ENCODE peak calls at places on chromosomes 12 and 14, in seven cellular contexts. V is IMR-90, Z is trophoblast cell, J is mesendoderm, I is H9, C is H1, T is mesenchymal stem cell. N is an unnamed sample. For H3K27me3, the result is how much of the 10 kb centered on the place peaks cover.

GRCh38 chr14:71711619-71712018 is 220.6 kb upstream of the RGS6 start:
- DNase-seq in V (peak), Z (no peak), J (no peak), I (no peak), C (no peak), T (no peak), N (peak)

GRCh38 chr12:48991247-48992050 is 7.7 kb downstream of the DDN start:
- DNase-seq in V (no peak), Z (no peak), J (no peak), I (no peak), C (no peak), T (peak), N (no peak)

GRCh38 chr12:131112016-131112415 is 158.3 kb downstream of the ADGRD1 start:
- DNase-seq in V (no peak), Z (no peak), J (no peak), I (no peak), C (no peak), T (peak), N (no peak)

GRCh38 chr14:30621954-30622830 is at the start of gene SCFD1:
- DNase-seq in V (peak), Z (peak), J (peak), I (peak), C (peak), T (peak), N (peak)

GRCh38 chr12:124898200-124898950 is 16.1 kb downstream of the UBC start:
- DNase-seq in V (no peak), Z (peak), J (peak), I (peak), C (peak), T (peak), N (no peak)

GRCh38 chr14:70330596-70330995 is 28.9 kb downstream of the COX16 start:
- DNase-seq in V (no peak), Z (no peak), J (no peak), I (no peak), C (no peak), T (no peak), N (no peak)

GRCh38 chr14:81219821-81220487 is 805 bp downstream of the GTF2A1 start:
- DNase-seq in V (peak), Z (peak), J (peak), I (no peak), C (no peak), T (no peak), N (no peak)

GRCh38 chr12:32486158-32486557 is 86.8 kb downstream of the FGD4 start:
- DNase-seq in V (no peak), Z (peak), J (peak), I (no peak), C (no peak), T (no peak), N (no peak)

GRCh38 chr14:75119056-75119455 is 7.8 kb downstream of the NEK9 start:
- DNase-seq in V (peak), Z (peak), J (no peak), I (no peak), C (no peak), T (peak), N (no peak)

GRCh38 chr12:116697305-116698130 is 40.4 kb downstream of the SPRING1 start:
- DNase-seq in V (no peak), Z (no peak), J (peak), I (peak), C (no peak), T (no peak), N (no peak)

GRCh38 chr14:56004807-56005579 is 113.2 kb upstream of the PELI2 start:
- DNase-seq in V (peak), Z (peak), J (peak), I (peak), C (peak), T (peak), N (no peak)

GRCh38 chr12:120367252-120367923 is 1.6 kb downstream of the MSI1 start:
- DNase-seq in V (no peak), Z (no peak), J (peak), I (peak), C (no peak), T (no peak), N (peak)

GRCh38 chr12:57234571-57235011 is 5.1 kb downstream of the SHMT2 start:
- DNase-seq in V (no peak), Z (no peak), J (no peak), I (no peak), C (no peak), T (no peak), N (no peak)

GRCh38 chr12:57233357-57234232 is 4.1 kb downstream of the SHMT2 start:
- DNase-seq in V (peak), Z (no peak), J (no peak), I (no peak), C (no peak), T (peak), N (no peak)

GRCh38 chr12:57235728-57236131 is 6.2 kb downstream of the SHMT2 start:
- DNase-seq in V (no peak), Z (no peak), J (no peak), I (no peak), C (no peak), T (no peak), N (no peak)

GRCh38 chr12:57235012-57235727 is 5.7 kb downstream of the SHMT2 start:
- DNase-seq in V (peak), Z (no peak), J (peak), I (peak), C (no peak), T (peak), N (no peak)

DNA sequence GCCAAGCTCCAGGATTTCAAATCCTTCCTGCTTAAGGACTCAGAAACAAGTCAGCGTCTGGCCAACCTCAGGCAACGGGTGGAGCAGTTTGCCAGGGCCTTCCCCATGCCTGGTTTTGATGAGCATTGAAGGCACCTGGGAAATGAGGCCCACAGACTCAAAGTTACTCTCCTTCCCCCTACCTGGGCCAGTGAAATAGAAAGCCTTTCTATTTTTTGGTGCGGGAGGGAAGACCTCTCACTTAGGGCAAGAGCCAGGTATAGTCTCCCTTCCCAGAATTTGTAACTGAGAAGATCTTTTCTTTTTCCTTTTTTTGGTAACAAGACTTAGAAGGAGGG is 4.7 kb downstream of the SHMT2 start:
- DNase-seq in V (no peak), Z (no peak), J (no peak), I (no peak), C (no peak), T (no peak), N (no peak)
- H3K23ac ChIP-seq in V (no peak), Z (no peak), J (no peak), I (no peak), C (no peak), T (no peak), N (no peak)

GRCh38 chr12:132428872-132429121 is 61.2 kb upstream of the FBRSL1 start:
- DNase-seq in V (no peak), Z (no peak), J (peak), I (no peak), C (no peak), T (no peak), N (no peak)

GRCh38 chr12:132430838-132431826 is 58.8 kb upstream of the FBRSL1 start:
- DNase-seq in V (no peak), Z (no peak), J (peak), I (no peak), C (no peak), T (no peak), N (no peak)

GRCh38 chr12:132429932-132430643 is 59.9 kb upstream of the FBRSL1 start:
- DNase-seq in V (no peak), Z (no peak), J (peak), I (peak), C (no peak), T (no peak), N (no peak)

GRCh38 chr12:132427999-132428871 is 61.7 kb upstream of the FBRSL1 start:
- DNase-seq in V (no peak), Z (no peak), J (peak), I (no peak), C (no peak), T (no peak), N (no peak)

GRCh38 chr12:132429122-132429931 is 60.6 kb upstream of the FBRSL1 start:
- DNase-seq in V (no peak), Z (no peak), J (peak), I (peak), C (no peak), T (no peak), N (no peak)
- H3K27me3 ChIP-seq in V (under half), Z (under half), J (under half), I (under half), C (half or more), T (under half), N (half or more)

GRCh38 chr12:102063066-102063465 is 1.3 kb upstream of the WASHC3 start:
- DNase-seq in V (no peak), Z (no peak), J (peak), I (no peak), C (no peak), T (no peak), N (no peak)

GRCh38 chr12:102062419-102062806 is 622 bp upstream of the WASHC3 start:
- DNase-seq in V (no peak), Z (no peak), J (no peak), I (no peak), C (no peak), T (no peak), N (no peak)

GRCh38 chr12:102061556-102062418 is at the start of gene WASHC3:
- DNase-seq in V (peak), Z (peak), J (peak), I (peak), C (peak), T (peak), N (peak)

GRCh38 chr12:102061096-102061555 is 665 bp downstream of the WASHC3 start:
- DNase-seq in V (peak), Z (peak), J (no peak), I (no peak), C (no peak), T (peak), N (no peak)

GRCh38 chr12:102059343-102059742 is 2.4 kb downstream of the WASHC3 start:
- DNase-seq in V (no peak), Z (no peak), J (no peak), I (no peak), C (no peak), T (no peak), N (no peak)
- H3K27ac ChIP-seq in V (no peak), Z (no peak), J (no peak), I (no peak), C (no peak), T (no peak), N (no peak)

GRCh38 chr14:45181806-45182205 is 46.1 kb downstream of the FANCM start:
- DNase-seq in V (no peak), Z (no peak), J (no peak), I (no peak), C (no peak), T (no peak), N (no peak)

GRCh38 chr14:45181329-45181728 is 45.6 kb downstream of the FANCM start:
- DNase-seq in V (peak), Z (no peak), J (no peak), I (no peak), C (no peak), T (no peak), N (no peak)

GRCh38 chr14:45177081-45177480 is 41.4 kb downstream of the FANCM start:
- DNase-seq in V (peak), Z (no peak), J (no peak), I (no peak), C (no peak), T (peak), N (no peak)
- H3K23ac ChIP-seq in V (no peak), Z (no peak), J (no peak), I (no peak), C (no peak), T (no peak), N (no peak)

GRCh38 chr12:122003646-122004611 is 17.8 kb upstream of the BCL7A start:
- DNase-seq in V (no peak), Z (no peak), J (no peak), I (no peak), C (no peak), T (no peak), N (no peak)
- H3K27me3 ChIP-seq in V (under half), Z (under half), J (under half), I (under half), C (under half), T (under half), N (under half)

GRCh38 chr14:95514131-95515079 is 2.0 kb downstream of the SYNE3 start:
- DNase-seq in V (no peak), Z (peak), J (peak), I (peak), C (no peak), T (no peak), N (no peak)
- H3K27ac ChIP-seq in V (no peak), Z (no peak), J (no peak), I (no peak), C (no peak), T (peak), N (no peak)

GRCh38 chr12:56935752-56936151 is 1.5 kb upstream of the SDR9C7 start:
- DNase-seq in V (no peak), Z (no peak), J (no peak), I (peak), C (no peak), T (no peak), N (no peak)

GRCh38 chr12:56943878-56944277 is 9.7 kb upstream of the SDR9C7 start:
- DNase-seq in V (no peak), Z (no peak), J (no peak), I (no peak), C (no peak), T (no peak), N (no peak)

DNA sequence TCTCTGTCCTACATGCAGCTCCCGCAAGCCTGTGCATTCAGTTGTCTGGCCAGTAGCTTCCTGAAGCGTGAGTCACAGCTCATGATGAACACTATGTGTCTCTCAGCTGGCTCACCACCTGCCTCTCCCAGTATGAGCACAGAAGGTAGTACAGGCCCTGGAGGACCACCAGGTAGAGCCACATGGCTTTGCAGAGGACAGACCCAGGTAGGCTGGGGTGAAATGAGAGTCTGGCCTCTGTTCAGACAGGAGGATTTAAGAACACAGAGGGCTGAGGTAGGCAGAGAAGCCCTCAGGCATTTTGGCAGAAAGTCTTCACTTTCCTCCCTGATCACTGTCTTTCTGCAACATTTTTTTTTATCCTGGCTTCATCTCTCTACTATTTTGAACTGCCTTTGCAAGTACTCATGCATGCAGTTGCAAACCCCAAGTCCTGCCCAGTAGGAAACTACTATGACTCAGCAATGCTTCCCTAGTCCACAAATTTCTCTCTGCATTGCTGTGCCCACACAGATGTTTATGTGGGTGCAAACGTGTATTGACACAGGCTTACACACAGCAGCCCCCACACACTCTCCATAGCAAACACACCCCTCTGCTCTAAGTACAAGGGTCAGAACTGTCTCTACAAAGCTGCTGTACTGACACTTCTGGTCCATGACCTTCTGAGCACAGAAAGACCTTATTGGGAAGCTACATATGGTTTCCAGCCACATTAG is 7.2 kb upstream of the SDR9C7 start:
- DNase-seq in V (peak), Z (peak), J (peak), I (peak), C (no peak), T (peak), N (no peak)
- H3K23ac ChIP-seq in V (no peak), Z (peak), J (no peak), I (no peak), C (no peak), T (no peak), N (peak)

DNA sequence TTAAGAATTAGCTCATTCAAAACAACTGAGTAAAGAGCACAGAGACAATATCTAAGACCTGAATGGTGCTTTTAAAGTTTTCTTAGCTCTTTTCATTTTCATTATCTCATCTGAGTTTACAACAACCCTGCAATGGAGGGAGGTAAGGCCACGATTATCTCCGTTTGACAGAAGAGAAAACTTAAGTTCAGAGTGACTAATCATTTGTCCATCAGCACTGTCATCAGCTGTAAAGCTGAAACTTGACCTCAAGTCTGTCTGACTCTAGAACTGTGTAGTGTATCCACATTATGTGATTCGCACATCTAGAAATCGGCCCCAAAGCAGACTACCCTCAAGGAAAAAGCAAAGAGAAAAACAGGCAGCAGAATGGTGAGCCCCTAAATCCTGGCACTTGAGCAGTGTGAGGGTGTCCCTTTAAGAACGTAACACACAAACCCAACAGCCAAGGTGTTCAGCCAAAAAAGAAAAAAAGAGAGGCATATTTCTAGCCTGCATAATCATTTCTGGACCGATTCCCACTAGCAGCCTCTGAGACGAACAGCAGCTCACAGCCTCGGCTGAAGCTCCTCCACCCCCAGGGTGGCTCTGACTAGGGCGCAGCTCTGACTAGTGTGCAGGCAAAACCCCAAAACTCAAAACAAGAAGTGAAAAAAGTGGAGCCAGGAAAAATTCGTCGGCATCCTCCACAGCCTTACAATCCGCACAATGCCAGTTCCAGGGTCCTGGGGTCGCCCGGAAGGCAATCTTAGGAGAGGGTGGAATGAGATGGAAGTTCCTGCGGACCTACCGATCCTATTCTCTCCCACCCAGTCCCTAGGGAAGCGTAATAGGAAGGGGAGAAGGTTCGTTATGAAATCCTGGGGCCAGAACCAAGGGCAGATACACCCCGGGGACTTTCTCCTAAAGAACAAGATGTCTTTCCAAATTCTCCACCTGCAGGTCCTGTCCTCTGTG is 1.5 kb downstream of the STXBP6 start:
- DNase-seq in V (peak), Z (no peak), J (no peak), I (no peak), C (no peak), T (no peak), N (no peak)
- H3K27me3 ChIP-seq in V (under half), Z (under half), J (under half), I (under half), C (under half), T (under half), N (under half)

DNA sequence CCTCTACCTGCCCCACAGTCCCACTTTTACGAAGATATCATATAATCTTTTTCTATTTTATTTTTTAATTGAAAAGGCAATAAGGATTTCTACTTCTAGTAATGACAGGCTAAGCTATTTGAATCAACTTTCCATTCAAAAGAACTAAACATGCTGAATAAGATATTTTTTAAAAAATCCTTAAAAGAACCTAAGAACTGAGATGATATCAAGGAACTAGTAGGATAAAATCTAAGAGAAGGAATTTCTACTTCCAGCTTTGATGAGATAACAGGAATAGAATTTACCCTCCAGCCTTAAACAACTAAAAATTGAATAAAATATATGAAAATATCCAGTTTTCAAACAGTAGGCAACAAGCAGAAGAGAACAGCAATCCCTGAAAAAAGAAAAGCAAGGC is 69.0 kb downstream of the TMEM116 start:
- DNase-seq in V (no peak), Z (no peak), J (no peak), I (no peak), C (no peak), T (no peak), N (no peak)
- H3K27ac ChIP-seq in V (no peak), Z (no peak), J (no peak), I (no peak), C (no peak), T (no peak), N (no peak)